ENCODE peak calls at places on chromosomes 7 and 10, in five cellular contexts. H, C, N, E and S are unnamed samples.

GRCh38 chr7:135877799-135878198 is 99.4 kb downstream of the MTPN start:
- DNase-seq in H (no peak), C (no peak), N (no peak), E (peak; percentile 78), S (no peak)

GRCh38 chr10:99661370-99661749 is 2.1 kb downstream of the ENTPD7 start:
- DNase-seq in H (no peak), C (no peak), N (peak; percentile 88), E (no peak), S (no peak)

GRCh38 chr10:100009283-100009792 is 409 bp downstream of the DNMBP start:
- DNase-seq in H (peak; percentile 1), C (no peak), N (no peak), E (peak; percentile 54), S (no peak)

GRCh38 chr10:29317027-29317420 is 28.2 kb downstream of the LYZL1 start:
- DNase-seq in H (no peak), C (no peak), N (no peak), E (no peak), S (no peak)

GRCh38 chr7:34463830-34464229 is 194.2 kb upstream of the NPSR1 start:
- DNase-seq in H (no peak), C (no peak), N (no peak), E (peak; percentile 91), S (no peak)

GRCh38 chr10:110007171-110007700 is 548 bp upstream of the ADD3 start:
- DNase-seq in H (peak; percentile 20), C (peak; percentile 38), N (no peak), E (no peak), S (peak; percentile 41)

GRCh38 chr10:51063659-51064535 is 10.4 kb upstream of the PRKG1 start:
- DNase-seq in H (no peak), C (no peak), N (peak; percentile 58), E (no peak), S (no peak)

GRCh38 chr10:132522521-132523411 is 14.8 kb upstream of the INPP5A start:
- DNase-seq in H (no peak), C (no peak), N (no peak), E (peak; percentile 50), S (no peak)

GRCh38 chr10:55169509-55169908 is 368.5 kb upstream of the PCDH15 start:
- DNase-seq in H (no peak), C (no peak), N (no peak), E (no peak), S (no peak)

GRCh38 chr10:122546242-122546641 is 14.3 kb upstream of the DMBT1 start:
- DNase-seq in H (no peak), C (no peak), N (no peak), E (no peak), S (no peak)

GRCh38 chr10:2772791-2773644 is 294.3 kb upstream of the PFKP start:
- DNase-seq in H (no peak), C (no peak), N (no peak), E (no peak), S (no peak)

GRCh38 chr10:69840773-69841172 is 39.1 kb downstream of the COL13A1 start:
- DNase-seq in H (no peak), C (no peak), N (no peak), E (no peak), S (no peak)

GRCh38 chr10:219731-220472 is 84.6 kb downstream of the ZMYND11 start:
- DNase-seq in H (no peak), C (no peak), N (no peak), E (no peak), S (no peak)